ENCODE peak calls at places on chromosomes 11 and 22, in nine cellular contexts. W, K, O, T, F, N, A, G and I are unnamed samples.

GRCh38 chr11:84289381-84289906 is 1003.3 kb upstream of the CCDC90B start:
- DNase-seq in W (peak), A (peak), G (peak), F (no peak), O (peak), N (no peak), T (no peak), K (peak), I (peak)

GRCh38 chr22:48204296-48204695 is 1441.8 kb downstream of the TBC1D22A start:
- DNase-seq in W (peak), G (no peak), F (peak), N (no peak), K (no peak), T (no peak), A (no peak), O (no peak), I (no peak)

GRCh38 chr22:47806894-47807293 is 1044.4 kb downstream of the TBC1D22A start:
- DNase-seq in N (no peak), K (no peak), T (peak), F (peak), G (no peak), O (no peak), W (no peak), A (no peak), I (no peak)

GRCh38 chr11:70270877-70271634 is 566 bp downstream of the PPFIA1 start:
- DNase-seq in A (peak), N (peak), O (peak), G (peak), T (peak), F (peak), K (peak), W (peak), I (peak)

GRCh38 chr22:36325163-36326031 is 62.4 kb downstream of the MYH9 start:
- DNase-seq in A (peak), T (no peak), G (peak), F (no peak), K (peak), N (no peak), O (no peak), W (peak), I (peak)

GRCh38 chr11:47768090-47768620 is 1.0 kb upstream of the FNBP4 start:
- DNase-seq in O (no peak), F (peak), G (peak), K (peak), N (peak), A (peak), W (peak), T (peak), I (peak)

GRCh38 chr22:17891427-17892167 is 117.3 kb upstream of the BID start:
- DNase-seq in O (no peak), W (no peak), F (no peak), A (no peak), K (no peak), T (peak), N (peak), G (no peak), I (no peak)

GRCh38 chr11:115409691-115410220 is 94.5 kb downstream of the CADM1 start:
- DNase-seq in G (no peak), K (no peak), A (peak), T (no peak), W (no peak), N (no peak), O (peak), F (no peak), I (peak)

GRCh38 chr11:9799901-9800300 is 136.0 kb downstream of the SWAP70 start:
- DNase-seq in N (no peak), F (no peak), W (no peak), K (peak), G (no peak), O (no peak), T (no peak), A (no peak), I (no peak)

GRCh38 chr11:77512092-77512491 is 38.2 kb upstream of the PAK1 start:
- DNase-seq in F (no peak), G (no peak), O (no peak), W (no peak), K (no peak), T (no peak), N (no peak), A (no peak), I (no peak)

GRCh38 chr22:50626314-50626855 is 1.6 kb downstream of the ARSA start:
- DNase-seq in A (no peak), F (no peak), T (no peak), G (no peak), O (no peak), K (no peak), N (no peak), W (no peak), I (no peak)

GRCh38 chr11:72209101-72209500 is 7.5 kb upstream of the FOLR2 start:
- DNase-seq in T (peak), O (no peak), N (no peak), K (no peak), A (no peak), F (no peak), W (no peak), G (no peak), I (no peak)

GRCh38 chr11:118900535-118901384 is 17.1 kb downstream of the CXCR5 start:
- DNase-seq in T (no peak), G (no peak), K (no peak), N (no peak), A (no peak), F (peak), O (no peak), W (no peak), I (no peak)

GRCh38 chr11:65410936-65411680 is 11.5 kb upstream of the NEAT1 start:
- DNase-seq in A (no peak), N (peak), W (no peak), T (peak), K (no peak), F (no peak), G (no peak), O (no peak), I (no peak)

GRCh38 chr22:24768537-24769374 is 5.8 kb downstream of the PIWIL3 start:
- DNase-seq in G (peak), N (peak), F (peak), K (peak), W (peak), T (peak), O (peak), A (peak), I (peak)

GRCh38 chr11:92867913-92868619 is 101.4 kb upstream of the MTNR1B start:
- DNase-seq in W (peak), N (no peak), T (no peak), K (no peak), F (no peak), O (no peak), G (no peak), A (no peak), I (no peak)

GRCh38 chr22:40922484-40923303 is 28.5 kb upstream of the RBX1 start:
- DNase-seq in G (peak), N (no peak), F (no peak), W (peak), A (peak), O (peak), T (no peak), K (peak), I (peak)

GRCh38 chr22:26027341-26027740 is 141.9 kb upstream of the SEZ6L start:
- DNase-seq in K (no peak), T (no peak), O (no peak), W (no peak), F (no peak), N (no peak), A (no peak), G (no peak), I (no peak)

GRCh38 chr22:17243524-17243923 is 24.3 kb upstream of the ADA2 start:
- DNase-seq in K (peak), W (peak), N (no peak), G (no peak), T (no peak), A (no peak), O (no peak), F (no peak), I (no peak)

GRCh38 chr11:12009617-12010321 is 1.3 kb upstream of the DKK3 start:
- DNase-seq in N (no peak), W (no peak), F (no peak), O (no peak), G (no peak), A (no peak), K (no peak), T (peak), I (no peak)

GRCh38 chr11:22340803-22341581 is 2.8 kb downstream of the SLC17A6 start:
- DNase-seq in G (no peak), W (no peak), N (no peak), T (peak), O (no peak), A (no peak), F (no peak), K (no peak), I (no peak)
- H3K4me3 ChIP-seq in G (no peak), W (no peak), N (no peak), T (no peak), O (no peak), A (no peak), F (no peak), K (no peak), I (no peak)

DNA sequence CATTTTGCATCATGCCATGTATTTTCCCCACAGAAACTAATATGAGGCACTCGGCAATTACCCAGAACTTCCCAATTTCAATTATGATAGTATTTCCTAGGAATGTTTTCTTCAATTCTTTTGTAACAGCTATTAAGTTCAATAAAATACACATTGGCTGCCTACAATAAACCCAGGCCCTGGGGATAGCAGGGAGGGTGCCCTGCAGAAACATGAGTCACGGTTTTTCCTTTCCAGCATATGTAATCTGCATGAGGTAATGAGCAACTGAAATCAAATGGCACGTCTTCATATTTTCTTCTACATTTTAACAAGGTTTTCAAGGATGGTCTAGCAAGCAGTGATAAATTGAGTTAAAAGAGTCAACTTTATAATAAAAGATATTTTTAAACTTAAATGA is 32.0 kb downstream of the GUCY1A2 start:
- DNase-seq in T (no peak), W (peak), N (no peak), A (peak), K (peak), F (no peak), O (no peak), G (peak), I (peak)
- H3K4me3 ChIP-seq in T (no peak), W (no peak), N (no peak), A (no peak), K (no peak), F (no peak), O (no peak), G (no peak), I (no peak)

GRCh38 chr11:61695917-61696316 is 15.7 kb downstream of the DAGLA start:
- DNase-seq in O (no peak), K (peak), G (peak), T (peak), W (peak), A (peak), F (peak), N (peak), I (peak)

GRCh38 chr11:61696602-61697001 is 16.4 kb downstream of the DAGLA start:
- DNase-seq in W (no peak), G (peak), K (no peak), A (no peak), T (no peak), O (no peak), F (no peak), N (no peak), I (no peak)

GRCh38 chr11:61697093-61697492 is 16.9 kb downstream of the DAGLA start:
- DNase-seq in T (no peak), W (peak), G (no peak), N (no peak), O (no peak), A (no peak), F (no peak), K (no peak), I (no peak)

GRCh38 chr11:61693897-61694840 is 14.0 kb downstream of the DAGLA start:
- DNase-seq in O (no peak), A (no peak), G (no peak), W (no peak), F (peak), T (no peak), N (peak), K (no peak), I (no peak)

DNA sequence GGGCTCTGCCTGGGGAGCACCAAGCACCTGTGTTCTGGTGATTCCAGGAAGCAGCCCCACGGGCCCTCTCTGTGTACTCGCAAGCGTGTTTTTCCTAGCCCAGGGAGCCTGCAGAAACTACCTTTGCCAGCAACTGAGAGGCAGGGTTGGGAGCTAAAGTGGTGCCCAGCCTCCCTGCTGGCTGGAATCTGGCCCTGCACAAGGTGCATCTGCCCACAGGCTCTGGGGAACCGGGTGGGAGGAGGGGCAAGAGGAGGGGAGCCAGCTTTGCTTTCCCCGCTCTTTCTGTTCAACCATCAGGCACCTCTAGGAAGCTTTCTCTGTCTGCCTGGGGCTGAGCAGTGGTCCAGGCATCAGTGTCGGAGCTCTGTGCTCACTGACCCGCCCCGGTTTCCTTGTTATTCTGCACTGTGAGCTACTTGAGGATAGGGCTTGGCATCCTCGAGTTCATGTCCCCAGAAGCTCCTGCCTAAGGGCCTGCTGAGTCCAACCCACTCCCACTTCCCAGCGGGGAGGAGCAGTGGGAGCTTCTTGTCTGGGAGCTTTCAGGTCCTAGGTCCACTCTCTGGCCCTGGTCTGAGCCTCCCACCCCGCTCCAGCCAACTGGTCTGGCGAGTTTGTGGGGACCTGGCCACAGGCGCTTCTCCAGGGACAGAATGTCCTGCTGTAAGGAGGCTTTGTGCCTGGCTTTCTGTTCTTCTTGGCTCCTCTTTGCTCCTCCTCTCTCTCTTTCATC is 14.9 kb downstream of the DAGLA start:
- DNase-seq in N (peak), T (peak), A (no peak), O (no peak), F (peak), K (peak), G (no peak), W (no peak), I (no peak)
- H3K4me3 ChIP-seq in N (peak), T (no peak), A (no peak), O (no peak), F (no peak), K (no peak), G (no peak), W (no peak), I (no peak)

GRCh38 chr11:63769044-63769718 is 606 bp upstream of the ZFTA start:
- DNase-seq in F (no peak), K (peak), N (peak), A (peak), O (no peak), T (peak), G (peak), W (peak), I (peak)

GRCh38 chr11:63768232-63769043 is at the start of gene ZFTA:
- DNase-seq in T (peak), N (peak), W (no peak), F (peak), A (peak), G (peak), K (peak), O (no peak), I (peak)

GRCh38 chr11:63770763-63771162 is 2.2 kb upstream of the ZFTA start:
- DNase-seq in F (no peak), O (no peak), W (no peak), G (no peak), T (no peak), N (no peak), A (peak), K (no peak), I (no peak)

GRCh38 chr11:63767415-63768231 is 952 bp downstream of the ZFTA start:
- DNase-seq in T (peak), N (peak), G (peak), K (peak), F (peak), A (peak), W (peak), O (peak), I (peak)

GRCh38 chr11:63769719-63770443 is 1.3 kb upstream of the ZFTA start:
- DNase-seq in N (no peak), W (no peak), A (peak), T (peak), O (no peak), K (no peak), F (no peak), G (no peak), I (peak)
- H3K4me3 ChIP-seq in N (peak), W (peak), A (peak), T (peak), O (peak), K (peak), F (no peak), G (peak), I (peak)

GRCh38 chr11:133227674-133228111 is 304.6 kb downstream of the OPCML start:
- DNase-seq in G (no peak), N (no peak), F (no peak), A (no peak), K (no peak), O (no peak), W (no peak), T (no peak), I (no peak)

GRCh38 chr11:133230446-133230845 is 301.9 kb downstream of the OPCML start:
- DNase-seq in F (no peak), N (no peak), K (no peak), G (no peak), W (no peak), O (no peak), A (no peak), T (no peak), I (no peak)

DNA sequence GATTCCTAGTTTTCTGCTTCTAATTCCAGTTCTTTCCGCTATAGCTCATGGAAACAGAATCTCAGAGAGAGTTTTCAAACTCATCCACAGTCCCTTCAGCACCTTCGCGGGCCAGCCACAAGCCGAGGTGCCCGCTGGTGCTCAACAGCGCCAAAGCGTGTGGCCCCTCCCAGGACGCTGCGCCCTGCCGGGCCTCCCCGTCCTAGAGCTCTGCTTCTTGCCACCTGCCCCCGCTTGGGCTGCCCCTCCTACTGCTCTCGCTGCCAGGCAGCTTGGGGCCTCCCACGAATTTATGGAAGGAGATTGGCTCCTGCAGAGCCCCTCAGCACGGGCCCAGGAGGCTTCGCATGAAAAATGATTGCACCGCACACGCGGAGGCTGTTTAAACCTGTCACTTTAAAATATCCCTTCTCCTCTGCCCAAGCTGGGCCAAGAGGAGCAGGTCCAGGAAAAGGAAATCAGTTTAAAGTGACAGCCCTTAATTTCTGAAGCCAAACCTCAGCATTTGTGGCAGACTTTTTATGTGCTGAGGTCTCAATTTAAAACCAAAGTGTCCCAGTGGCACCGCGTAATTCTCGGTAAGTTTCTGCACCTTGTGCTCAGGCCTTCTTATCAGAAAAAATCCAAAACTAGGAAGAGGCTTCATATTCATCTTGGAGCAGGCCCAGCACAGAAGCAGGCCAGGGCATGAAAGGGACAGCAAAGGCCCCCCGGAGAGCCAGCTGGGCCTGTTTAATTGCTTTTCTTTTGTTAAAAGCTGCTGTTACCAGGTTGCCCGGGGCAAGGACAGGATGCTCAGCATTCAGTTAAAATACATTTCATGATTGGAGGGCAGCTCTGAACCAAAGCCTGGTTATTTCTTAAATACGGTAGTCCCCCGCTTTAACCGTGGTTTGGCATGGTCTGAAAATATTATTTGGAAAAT is 303.6 kb downstream of the OPCML start:
- DNase-seq in F (no peak), A (no peak), G (no peak), K (no peak), W (no peak), O (no peak), N (no peak), T (peak), I (no peak)
- H3K4me3 ChIP-seq in F (no peak), A (no peak), G (no peak), K (no peak), W (no peak), O (no peak), N (peak), T (no peak), I (no peak)

GRCh38 chr11:8080069-8080670 is 841 bp upstream of the TUB start:
- DNase-seq in K (no peak), A (no peak), G (no peak), O (no peak), T (no peak), W (no peak), F (no peak), N (no peak), I (no peak)
- H3K4me3 ChIP-seq in K (no peak), A (no peak), G (peak), O (peak), T (peak), W (no peak), F (no peak), N (peak), I (no peak)

GRCh38 chr11:94721565-94722292 is 46.4 kb upstream of the AMOTL1 start:
- DNase-seq in K (no peak), F (no peak), T (peak), N (no peak), W (peak), O (no peak), A (no peak), G (no peak), I (no peak)
- H3K4me3 ChIP-seq in K (no peak), F (no peak), T (no peak), N (no peak), W (no peak), O (no peak), A (no peak), G (no peak), I (no peak)

GRCh38 chr11:17012712-17013547 is 1.3 kb downstream of the PLEKHA7 start:
- DNase-seq in K (peak), W (peak), N (peak), F (no peak), A (peak), O (no peak), T (peak), G (peak), I (peak)
- H3K4me3 ChIP-seq in K (peak), W (peak), N (peak), F (no peak), A (peak), O (peak), T (peak), G (peak), I (peak)